ENCODE peak calls at places on chromosomes 16 and 17, in eight cellular contexts. D is cardiac muscle cell, B is neural crest cell, T is esophagus squamous epithelium, S is neural progenitor cell, R is B cell, U is right lobe of liver, L is cardiac fibroblast. C is an unnamed sample.

GRCh38 chr16:89052824-89053724 is 40.6 kb upstream of the ACSF3 start:
- DNase-seq in U (no peak), L (no peak), R (peak), T (no peak), B (no peak), D (no peak), S (no peak), C (peak)

GRCh38 chr17:48244814-48245213 is 137.2 kb downstream of the SNX11 start:
- DNase-seq in L (peak), T (no peak), R (no peak), B (no peak), U (no peak), S (no peak), D (no peak), C (no peak)

GRCh38 chr16:86676216-86676800 is 98.0 kb downstream of the FOXL1 start:
- DNase-seq in L (peak), U (no peak), R (no peak), B (no peak), T (no peak), D (no peak), S (no peak), C (peak)

GRCh38 chr17:39194089-39194984 is 3.1 kb downstream of the CACNB1 start:
- DNase-seq in R (no peak), S (peak), B (peak), T (no peak), U (no peak), L (peak), D (peak), C (peak)

GRCh38 chr16:16861546-16861945 is 482.6 kb downstream of the NPIPA7 start:
- DNase-seq in R (peak), L (peak), D (peak), T (no peak), U (no peak), B (peak), S (peak), C (peak)

GRCh38 chr16:48137822-48138221 is 18.0 kb downstream of the ABCC12 start:
- DNase-seq in L (no peak), R (no peak), D (no peak), T (no peak), U (no peak), B (no peak), S (no peak), C (no peak)

GRCh38 chr17:58402047-58402446 is 15.3 kb downstream of the RNF43 start:
- DNase-seq in U (no peak), S (no peak), D (no peak), R (no peak), L (peak), B (no peak), T (no peak), C (peak)

GRCh38 chr16:67104061-67104460 is 5.7 kb upstream of the PHAF1 start:
- DNase-seq in D (peak), U (no peak), L (peak), S (peak), R (no peak), B (peak), T (no peak), C (peak)

GRCh38 chr17:43114101-43114691 is 11.0 kb downstream of the BRCA1 start:
- DNase-seq in U (no peak), S (no peak), B (no peak), L (peak), R (no peak), T (no peak), D (no peak), C (no peak)

GRCh38 chr17:50939542-50939794 is 73.3 kb upstream of the TOB1 start:
- DNase-seq in T (no peak), S (no peak), L (no peak), B (no peak), R (peak), D (no peak), U (no peak), C (no peak)

GRCh38 chr16:85192736-85193493 is 80.6 kb upstream of the CIBAR2 start:
- DNase-seq in S (no peak), B (no peak), R (no peak), U (no peak), D (no peak), T (no peak), L (peak), C (peak)

GRCh38 chr16:87692176-87692575 is 73.6 kb downstream of the KLHDC4 start:
- DNase-seq in R (no peak), S (no peak), B (no peak), D (no peak), L (no peak), U (no peak), T (no peak), C (no peak)

GRCh38 chr16:3235856-3236669 is 1.1 kb upstream of the ZNF200 start:
- DNase-seq in B (no peak), S (peak), L (no peak), D (peak), R (no peak), T (no peak), U (peak), C (no peak)

GRCh38 chr17:1234455-1234854 is 35.8 kb upstream of the BHLHA9 start:
- DNase-seq in R (no peak), U (no peak), B (no peak), T (no peak), D (no peak), S (no peak), L (no peak), C (no peak)

GRCh38 chr16:22207715-22208360 is 1.8 kb downstream of the EEF2K start:
- DNase-seq in T (no peak), D (no peak), B (no peak), R (no peak), L (no peak), S (no peak), U (no peak), C (no peak)

GRCh38 chr16:62760398-62760797 is 724.2 kb upstream of the CDH8 start:
- DNase-seq in T (no peak), D (no peak), B (no peak), S (no peak), R (no peak), U (no peak), L (no peak), C (no peak)

GRCh38 chr17:67055041-67055443 is 10.7 kb downstream of the CACNG1 start:
- DNase-seq in B (no peak), U (no peak), L (no peak), R (no peak), S (no peak), D (no peak), T (no peak), C (no peak)

GRCh38 chr16:46954562-46954961 is 18.9 kb downstream of the DNAJA2 start:
- DNase-seq in U (no peak), D (no peak), T (no peak), B (no peak), L (no peak), S (no peak), R (no peak), C (no peak)
- TF ChIP-seq CTCF in U (no peak), D (no peak), T (no peak), B (no peak), L (no peak), S (no peak), R (no peak), C (no peak)

GRCh38 chr17:76940738-76941350 is 72.6 kb downstream of the MGAT5B start:
- DNase-seq in S (peak), R (no peak), B (no peak), U (no peak), D (no peak), T (no peak), L (no peak), C (no peak)
- TF ChIP-seq CTCF in S (peak), R (no peak), B (no peak), U (no peak), D (peak), T (no peak), L (peak), C (no peak)

GRCh38 chr17:82917656-82918345 is 78.0 kb upstream of the ZNF750 start:
- DNase-seq in T (no peak), B (peak), D (peak), R (peak), L (peak), U (no peak), S (peak), C (peak)
- TF ChIP-seq CTCF in T (no peak), B (peak), D (peak), R (peak), L (peak), U (peak), S (peak), C (peak)

GRCh38 chr16:23510154-23510914 is at the start of gene GGA2:
- DNase-seq in B (peak), S (peak), T (no peak), D (peak), U (peak), R (peak), L (peak), C (peak)
- TF ChIP-seq CTCF in B (no peak), S (no peak), T (no peak), D (no peak), U (peak), R (no peak), L (no peak), C (no peak)

GRCh38 chr17:41773731-41774193 is 12.7 kb downstream of the JUP start:
- DNase-seq in L (peak), S (no peak), B (no peak), T (no peak), D (peak), U (no peak), R (no peak), C (no peak)
- TF ChIP-seq CTCF in L (no peak), S (no peak), B (no peak), T (no peak), D (no peak), U (no peak), R (no peak), C (no peak)

GRCh38 chr16:609984-610383 is 20.1 kb downstream of the RAB40C start:
- DNase-seq in R (no peak), B (no peak), T (no peak), U (no peak), L (no peak), D (no peak), S (no peak), C (no peak)

GRCh38 chr16:606656-607307 is 16.9 kb downstream of the RAB40C start:
- DNase-seq in D (no peak), S (no peak), L (no peak), U (no peak), T (no peak), R (no peak), B (no peak), C (no peak)

GRCh38 chr16:609316-609715 is 19.4 kb downstream of the RAB40C start:
- DNase-seq in U (no peak), S (no peak), R (no peak), L (no peak), D (no peak), T (no peak), B (no peak), C (no peak)

GRCh38 chr16:608019-608418 is 18.2 kb downstream of the RAB40C start:
- DNase-seq in T (no peak), U (no peak), L (no peak), B (no peak), D (no peak), R (no peak), S (no peak), C (no peak)

GRCh38 chr16:610513-611381 is 20.0 kb upstream of the WFIKKN1 start:
- DNase-seq in B (no peak), S (peak), R (peak), T (no peak), L (peak), D (peak), U (no peak), C (no peak)
- TF ChIP-seq CTCF in B (peak), S (peak), R (peak), T (peak), L (peak), D (peak), U (peak), C (peak)

DNA sequence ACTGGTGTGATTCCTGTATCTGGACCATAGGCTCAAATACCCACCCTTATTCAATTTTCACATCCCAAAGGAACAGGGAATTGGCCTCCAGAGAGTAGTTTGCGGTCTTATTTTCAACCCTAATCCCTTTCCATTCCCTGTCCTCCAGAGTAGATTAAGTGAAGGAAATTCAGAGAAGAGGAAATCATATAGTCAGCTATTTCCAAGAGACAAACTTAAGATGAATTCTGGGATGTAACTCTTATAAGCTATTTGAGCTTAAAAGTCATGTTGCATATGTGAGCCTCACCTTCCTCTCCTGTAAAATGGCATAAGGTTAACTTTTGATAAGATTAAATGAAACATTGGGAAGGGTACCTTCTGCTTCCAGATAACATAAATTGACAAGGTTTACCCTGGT is 37.4 kb upstream of the ADAMTS18 start:
- DNase-seq in U (no peak), T (no peak), D (no peak), B (no peak), L (no peak), S (no peak), R (no peak), C (no peak)
- TF ChIP-seq CTCF in U (no peak), T (no peak), D (no peak), B (no peak), L (no peak), S (no peak), R (no peak), C (no peak)

DNA sequence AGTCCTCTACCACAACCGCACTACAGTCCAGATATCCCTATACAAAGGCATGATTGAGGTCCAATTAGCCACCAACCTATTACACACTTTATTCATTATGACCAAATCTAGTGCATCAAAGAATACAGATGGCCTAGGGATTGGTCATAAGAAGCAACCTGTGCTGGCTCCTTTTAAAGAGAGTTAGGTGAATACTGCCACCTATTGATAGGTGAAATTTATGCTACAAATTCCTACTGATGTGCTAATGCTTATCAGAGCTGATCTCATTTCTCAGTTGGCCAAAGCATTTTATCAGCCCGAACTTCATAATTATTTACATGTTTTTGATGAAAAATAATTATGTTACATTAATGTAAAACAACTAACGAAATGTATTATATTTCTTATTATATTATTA is 166.3 kb downstream of the ANKFN1 start:
- DNase-seq in S (peak), D (peak), T (no peak), R (no peak), L (peak), B (no peak), U (no peak), C (peak)
- TF ChIP-seq CTCF in S (peak), D (no peak), T (peak), R (no peak), L (peak), B (peak), U (peak), C (peak)

C was measured in fibroblast of the aortic adventitia.